ENCODE peak calls at places on chromosomes 11 and 22, in six cellular contexts. S is WERI-Rb-1, D is right lobe of liver, N is kidney, A is tibial nerve, B is keratinocyte. P is an unnamed sample.

GRCh38 chr11:125263268-125263790 is 98.8 kb downstream of the PKNOX2 start:
- DNase-seq in S (no peak), N (peak), D (no peak), B (no peak), A (peak), P (peak)

GRCh38 chr22:44664149-44664548 is 37.9 kb upstream of the PRR5 start:
- DNase-seq in A (no peak), D (peak), S (no peak), B (no peak), N (peak), P (no peak)

GRCh38 chr11:107563702-107564101 is 1.8 kb downstream of the ALKBH8 start:
- DNase-seq in A (peak), S (peak), N (no peak), B (no peak), D (no peak), P (no peak)

GRCh38 chr11:135033545-135033944 is 621.5 kb upstream of the B3GAT1 start:
- DNase-seq in B (no peak), S (peak), N (no peak), A (no peak), D (no peak), P (peak)

GRCh38 chr11:69371731-69372588 is 78.0 kb downstream of the MYEOV start:
- DNase-seq in S (no peak), B (no peak), N (no peak), A (no peak), D (no peak), P (no peak)

GRCh38 chr11:75814686-75815344 is at the start of gene UVRAG:
- DNase-seq in A (peak), D (peak), S (peak), N (peak), B (peak), P (peak)

GRCh38 chr11:44746894-44747293 is 20.1 kb downstream of the TSPAN18 start:
- DNase-seq in N (no peak), D (no peak), A (no peak), S (no peak), B (no peak), P (no peak)

GRCh38 chr11:134024420-134025085 is 44.3 kb upstream of the JAM3 start:
- DNase-seq in B (peak), A (no peak), N (no peak), S (no peak), D (peak), P (no peak)

GRCh38 chr22:36641902-36642640 is 61.5 kb downstream of the CACNG2 start:
- DNase-seq in B (no peak), N (no peak), A (no peak), S (no peak), D (no peak), P (no peak)

GRCh38 chr22:19105867-19106802 is 16.1 kb downstream of the DGCR2 start:
- DNase-seq in B (no peak), A (no peak), D (no peak), S (no peak), N (no peak), P (no peak)

GRCh38 chr11:20397281-20397680 is 9.8 kb downstream of the PRMT3 start:
- DNase-seq in N (no peak), A (no peak), B (no peak), S (no peak), D (no peak), P (no peak)

GRCh38 chr22:16955678-16956210 is 52.3 kb downstream of the GAB4 start:
- DNase-seq in S (no peak), A (no peak), D (no peak), B (no peak), N (no peak), P (no peak)

GRCh38 chr11:75563978-75564552 is 2.0 kb downstream of the SERPINH1 start:
- DNase-seq in B (peak), S (peak), D (no peak), A (peak), N (peak), P (peak)

GRCh38 chr11:46710821-46711269 is 8.2 kb upstream of the F2 start:
- DNase-seq in N (no peak), B (no peak), S (no peak), D (no peak), A (peak), P (no peak)

GRCh38 chr22:40416267-40416570 is 45.8 kb downstream of the SGSM3 start:
- DNase-seq in A (no peak), B (no peak), N (no peak), D (no peak), S (no peak), P (no peak)

GRCh38 chr22:46070215-46070721 is 80.1 kb upstream of the PPARA start:
- DNase-seq in N (peak), D (peak), S (peak), A (peak), B (no peak), P (peak)

GRCh38 chr11:131370090-131370751 is at the start of gene NTM:
- DNase-seq in B (no peak), A (peak), D (peak), N (no peak), S (peak), P (no peak)

GRCh38 chr11:118059231-118059940 is 17.5 kb upstream of the TMPRSS4 start:
- DNase-seq in N (no peak), D (no peak), B (no peak), A (no peak), S (no peak), P (no peak)

GRCh38 chr11:94125408-94126120 is 3.1 kb upstream of the PANX1 start:
- DNase-seq in D (no peak), B (no peak), S (no peak), N (no peak), A (no peak), P (no peak)

GRCh38 chr11:69524291-69524882 is 42.9 kb downstream of the LINC01488 start:
- DNase-seq in S (no peak), A (no peak), B (no peak), N (no peak), D (peak), P (no peak)

GRCh38 chr11:106989056-106989455 is 29.2 kb downstream of the GUCY1A2 start:
- DNase-seq in B (no peak), N (no peak), S (no peak), D (no peak), A (no peak), P (no peak)

GRCh38 chr11:41316726-41317125 is 142.7 kb downstream of the LRRC4C start:
- DNase-seq in B (no peak), S (no peak), N (no peak), A (no peak), D (no peak), P (no peak)

GRCh38 chr22:16783930-16784354 is 41.3 kb downstream of the XKR3 start:
- DNase-seq in A (no peak), D (no peak), S (peak), B (no peak), N (no peak), P (no peak)

GRCh38 chr11:86940122-86940777 is 14.9 kb downstream of the FZD4 start:
- DNase-seq in B (no peak), D (no peak), N (no peak), S (no peak), A (peak), P (no peak)

GRCh38 chr11:72041364-72042058 is 38.8 kb downstream of the NUMA1 start:
- DNase-seq in S (peak), D (peak), B (no peak), A (peak), N (peak), P (peak)

GRCh38 chr11:75141166-75141565 is 9.7 kb upstream of the SLCO2B1 start:
- DNase-seq in N (no peak), S (no peak), A (no peak), B (no peak), D (no peak), P (no peak)

GRCh38 chr11:269146-269890 is 8.9 kb upstream of the NLRP6 start:
- DNase-seq in B (no peak), A (peak), S (no peak), N (peak), D (no peak), P (no peak)

GRCh38 chr11:121936375-121936774 is 179.6 kb downstream of the BLID start:
- DNase-seq in S (no peak), A (no peak), N (no peak), D (no peak), B (no peak), P (no peak)

GRCh38 chr11:1206391-1207271 is 16.2 kb upstream of the MUC5B start:
- DNase-seq in S (peak), A (no peak), N (peak), B (no peak), D (peak), P (peak)

GRCh38 chr11:122617926-122618325 is 37.6 kb upstream of the UBASH3B start:
- DNase-seq in A (no peak), B (no peak), S (no peak), N (no peak), D (no peak), P (no peak)

GRCh38 chr11:122115520-122116343 is at the start of gene BLID:
- DNase-seq in N (no peak), A (peak), D (no peak), B (no peak), S (no peak), P (no peak)

GRCh38 chr11:3010521-3011275 is 18.6 kb upstream of the NAP1L4 start:
- DNase-seq in A (no peak), S (peak), B (no peak), D (peak), N (no peak), P (no peak)

GRCh38 chr11:86608251-86608799 is 64.1 kb downstream of the ME3 start:
- DNase-seq in A (peak), S (peak), D (peak), B (peak), N (peak), P (no peak)

GRCh38 chr11:13535819-13536218 is 40.0 kb upstream of the PTH start:
- DNase-seq in S (peak), D (no peak), B (no peak), N (no peak), A (no peak), P (no peak)

GRCh38 chr11:71212871-71213559 is 39.4 kb downstream of the SHANK2 start:
- DNase-seq in N (no peak), B (no peak), S (no peak), A (no peak), D (no peak), P (no peak)

GRCh38 chr11:70934999-70935768 is 317.2 kb downstream of the SHANK2 start:
- DNase-seq in N (peak), B (no peak), A (no peak), S (no peak), D (peak), P (no peak)

GRCh38 chr22:32619614-32620426 is 145.2 kb downstream of the FBXO7 start:
- DNase-seq in D (no peak), N (no peak), B (peak), S (no peak), A (peak), P (no peak)

GRCh38 chr11:9763301-9763700 is 99.4 kb downstream of the SWAP70 start:
- DNase-seq in D (no peak), N (no peak), S (no peak), A (no peak), B (no peak), P (no peak)

GRCh38 chr22:46652930-46653331 is 32.7 kb downstream of the GRAMD4 start:
- DNase-seq in S (no peak), B (no peak), N (no peak), A (no peak), D (no peak), P (no peak)

DNA sequence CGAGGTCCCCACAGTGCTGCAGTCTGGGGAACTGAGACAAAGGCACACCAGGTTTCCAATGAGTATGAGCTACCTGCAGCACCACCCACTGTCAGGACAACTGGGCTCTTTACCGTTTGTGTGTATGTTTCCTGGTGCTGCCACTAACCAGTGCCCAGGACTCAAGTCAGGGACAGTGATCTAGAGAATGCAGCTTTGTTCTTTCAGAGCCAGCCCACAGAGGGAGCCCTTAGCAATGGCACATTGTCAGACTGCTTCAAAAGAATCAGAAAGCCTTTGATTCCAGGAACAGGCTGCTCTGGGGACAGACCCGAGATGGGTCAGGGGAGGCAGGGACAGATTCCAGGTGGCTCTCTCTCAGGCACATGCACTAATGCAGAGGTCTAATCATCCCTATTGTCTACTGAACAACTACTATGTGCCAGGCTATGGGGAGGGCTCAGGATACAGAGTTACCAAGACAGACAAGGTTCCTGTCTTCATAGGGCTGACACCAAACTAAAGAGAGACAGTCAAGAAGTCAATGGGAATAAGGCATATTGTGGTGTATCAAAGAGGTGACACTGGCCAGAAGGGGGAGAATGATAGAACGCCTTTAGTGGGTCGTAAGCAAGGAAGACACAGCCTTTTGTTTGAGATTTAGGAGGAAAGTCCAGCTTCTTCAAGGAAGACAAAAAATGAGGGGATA is 103.7 kb downstream of the VPREB1 start:
- DNase-seq in D (no peak), A (no peak), N (no peak), B (no peak), S (peak), P (no peak)
- TF ChIP-seq CTCF in D (peak), A (peak), N (no peak), B (peak), S (peak), P (no peak)

DNA sequence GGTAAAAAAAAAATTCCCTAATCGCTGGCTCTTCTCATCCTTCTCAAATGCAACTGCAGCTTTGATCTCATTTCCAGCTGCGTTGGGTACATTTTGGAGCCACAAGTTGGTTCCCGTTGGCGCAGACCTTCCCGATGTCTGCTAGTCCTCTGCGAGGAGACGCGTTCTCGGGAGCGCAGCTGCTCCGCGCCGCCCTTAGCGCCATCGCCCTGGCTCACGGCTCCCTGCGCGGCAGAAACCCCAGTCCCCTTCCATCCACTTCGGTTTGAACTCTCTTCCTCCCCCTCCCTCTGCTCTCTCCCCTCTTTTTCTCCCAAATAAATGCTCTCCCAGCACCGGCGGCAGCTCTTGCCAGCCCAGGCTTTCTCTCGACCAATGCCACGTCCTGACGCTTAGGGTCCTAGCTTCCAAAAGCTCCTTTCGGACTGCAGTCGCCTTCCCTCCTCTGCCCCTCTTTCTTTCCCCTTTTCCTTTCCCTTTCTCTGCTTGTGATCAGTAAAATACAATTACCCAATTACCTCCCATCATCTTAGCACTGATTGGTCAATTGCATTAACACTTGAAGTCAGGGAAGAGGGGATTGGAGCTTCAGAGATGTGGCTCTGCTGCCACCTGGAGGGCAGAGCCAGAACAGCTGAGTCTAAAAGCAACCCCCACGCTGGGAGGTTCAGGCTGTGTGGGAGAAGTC is 1165.7 kb downstream of the LRRC4C start:
- DNase-seq in B (peak), N (peak), D (peak), S (peak), A (peak), P (peak)
- TF ChIP-seq CTCF in B (peak), N (peak), D (peak), S (peak), A (peak), P (peak)

DNA sequence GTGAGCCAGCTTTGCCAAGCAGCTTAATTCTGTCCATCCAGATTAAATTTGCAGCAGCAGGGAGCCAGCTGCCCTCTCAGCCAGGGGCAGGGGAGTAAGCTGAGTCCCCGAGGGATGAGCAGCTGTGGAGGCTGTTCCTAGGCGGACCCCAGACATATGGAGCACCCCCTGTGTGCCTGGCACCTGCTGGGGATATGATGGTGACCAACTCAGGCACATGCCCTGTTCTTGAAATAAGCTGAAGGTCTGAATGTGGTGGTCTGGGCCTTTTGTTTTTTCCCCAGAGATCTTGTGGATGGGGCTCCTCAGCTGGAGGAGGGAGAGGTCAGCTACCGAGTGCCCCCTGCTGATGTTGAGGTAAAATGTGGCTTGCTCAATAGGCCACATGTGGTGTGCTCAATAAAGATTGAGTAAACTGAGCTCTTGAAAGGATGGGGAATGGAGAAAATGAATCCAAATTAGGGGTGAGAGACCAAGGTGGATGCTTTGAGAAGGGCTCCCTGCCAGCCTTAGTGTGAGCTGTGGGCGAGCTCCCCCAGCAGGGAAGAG is 103.3 kb upstream of the NNMT start:
- DNase-seq in A (no peak), B (no peak), D (no peak), S (peak), N (no peak), P (no peak)
- TF ChIP-seq CTCF in A (no peak), B (no peak), D (no peak), S (peak), N (no peak), P (no peak)

GRCh38 chr11:120618399-120618798 is 106.9 kb downstream of the GRIK4 start:
- DNase-seq in A (no peak), N (no peak), D (no peak), S (no peak), B (no peak), P (no peak)

GRCh38 chr11:120626791-120627190 is 115.2 kb downstream of the GRIK4 start:
- DNase-seq in D (no peak), A (no peak), B (no peak), S (no peak), N (no peak), P (no peak)

GRCh38 chr11:120627535-120628163 is 116.1 kb downstream of the GRIK4 start:
- DNase-seq in N (no peak), A (no peak), S (no peak), B (no peak), D (no peak), P (no peak)

GRCh38 chr11:120625565-120625964 is 114.0 kb downstream of the GRIK4 start:
- DNase-seq in D (no peak), B (no peak), S (peak), N (no peak), A (no peak), P (no peak)

GRCh38 chr11:120622189-120622912 is 110.8 kb downstream of the GRIK4 start:
- DNase-seq in N (no peak), D (no peak), A (no peak), B (peak), S (no peak), P (no peak)
- TF ChIP-seq CTCF in N (no peak), D (peak), A (no peak), B (peak), S (peak), P (no peak)